ENCODE peak calls at places on chromosomes 2 and 18, in seven cellular contexts. W, E, N, X, C, F and O are unnamed samples.

GRCh38 chr2:13284688-13285087 is 568.0 kb downstream of the TRIB2 start:
- DNase-seq in W (no peak), F (no peak), X (no peak), C (no peak), N (no peak), E (no peak), O (no peak)

GRCh38 chr18:35155403-35156117 is 85.3 kb upstream of the ZNF397 start:
- DNase-seq in F (no peak), X (no peak), C (no peak), N (no peak), W (no peak), E (no peak), O (no peak)

GRCh38 chr18:51275712-51276473 is 78.4 kb upstream of the MEX3C start:
- DNase-seq in N (peak; percentile 40), C (no peak), W (no peak), E (no peak), F (no peak), X (no peak), O (no peak)

GRCh38 chr2:187842978-187843847 is 289.0 kb upstream of the TFPI start:
- DNase-seq in X (peak; percentile 80), W (peak; percentile 55), E (peak; percentile 28), F (no peak), N (peak; percentile 75), C (peak; percentile 80), O (no peak)

GRCh38 chr2:44766220-44766619 is 175.3 kb upstream of the SIX3 start:
- DNase-seq in F (no peak), W (no peak), N (no peak), X (no peak), C (no peak), E (no peak), O (no peak)

GRCh38 chr18:68874361-68874760 is 76.5 kb downstream of the CCDC102B start:
- DNase-seq in C (no peak), F (no peak), X (no peak), W (no peak), N (no peak), E (no peak), O (no peak)

GRCh38 chr2:116510117-116510671 is 1304.3 kb upstream of the DDX18 start:
- DNase-seq in E (no peak), F (no peak), X (peak; percentile 45), N (peak; percentile 56), C (peak; percentile 46), W (peak; percentile 81), O (no peak)

GRCh38 chr2:158676696-158677095 is 118.4 kb upstream of the DAPL1 start:
- DNase-seq in C (no peak), N (no peak), X (no peak), E (no peak), W (no peak), F (no peak), O (no peak)

GRCh38 chr2:102063360-102063947 is 71.7 kb downstream of the IL1R2 start:
- DNase-seq in N (no peak), F (peak; percentile 67), C (no peak), X (peak; percentile 31), W (no peak), E (no peak), O (no peak)

GRCh38 chr2:234986866-234987720 is 35.3 kb downstream of the SH3BP4 start:
- DNase-seq in E (no peak), C (no peak), N (no peak), W (no peak), F (no peak), X (no peak), O (no peak)

GRCh38 chr2:149885946-149886345 is 298.4 kb upstream of the MMADHC start:
- DNase-seq in C (no peak), F (no peak), E (no peak), W (no peak), X (no peak), N (no peak), O (no peak)

GRCh38 chr2:185689906-185690539 is 48.6 kb upstream of the FSIP2 start:
- DNase-seq in N (no peak), E (no peak), F (no peak), C (peak; percentile 3), W (no peak), X (peak; percentile 15), O (no peak)